ENCODE peak calls at places on chromosomes 7 and 10, in six cellular contexts. W is endothelial cell, A is mucosa of descending colon, G is brain microvascular endothelial cell, U is fibroblast of mammary gland, K is neural crest cell. B is an unnamed sample.

GRCh38 chr10:15370741-15371701 is at the start of gene FAM171A1:
- DNase-seq in W (peak), A (peak), G (no peak), U (peak), K (peak), B (peak)

GRCh38 chr7:74083928-74084721 is 521 bp downstream of the LIMK1 start:
- DNase-seq in W (peak), A (no peak), G (no peak), U (peak), K (peak), B (no peak)

GRCh38 chr10:65273063-65273462 is 1652.8 kb upstream of the LRRTM3 start:
- DNase-seq in W (no peak), A (no peak), G (no peak), U (no peak), K (no peak), B (no peak)

GRCh38 chr7:153835104-153835503 is 217.1 kb upstream of the DPP6 start:
- DNase-seq in W (no peak), A (no peak), G (no peak), U (no peak), K (no peak), B (no peak)

GRCh38 chr10:16986406-16987128 is 143.0 kb downstream of the CUBN start:
- DNase-seq in W (no peak), A (no peak), G (peak), U (peak), K (no peak), B (no peak)

GRCh38 chr10:91610919-91611318 is 22.0 kb downstream of the PPP1R3C start:
- DNase-seq in W (no peak), A (no peak), G (no peak), U (no peak), K (no peak), B (no peak)

GRCh38 chr10:71782917-71783490 is 9.7 kb upstream of the VSIR start:
- DNase-seq in W (no peak), A (no peak), G (no peak), U (no peak), K (no peak), B (no peak)

GRCh38 chr7:533266-533665 is 13.6 kb upstream of the PDGFA start:
- DNase-seq in W (no peak), A (no peak), G (no peak), U (no peak), K (no peak), B (no peak)

GRCh38 chr7:86453454-86453853 is 190.3 kb upstream of the GRM3 start:
- DNase-seq in W (no peak), A (no peak), G (no peak), U (no peak), K (no peak), B (no peak)

GRCh38 chr7:104841798-104842197 is 172.2 kb upstream of the KMT2E start:
- DNase-seq in W (no peak), A (no peak), G (no peak), U (no peak), K (no peak), B (no peak)

GRCh38 chr7:135845415-135846075 is 96.9 kb upstream of the FAM180A start:
- DNase-seq in W (no peak), A (no peak), G (no peak), U (no peak), K (no peak), B (no peak)

GRCh38 chr10:84160663-84161362 is 12.8 kb upstream of the GPR15LG start:
- DNase-seq in W (no peak), A (peak), G (no peak), U (no peak), K (no peak), B (no peak)
- TF ChIP-seq CTCF in W (no peak), A (no peak), G (peak), U (no peak), K (no peak), B (no peak)

DNA sequence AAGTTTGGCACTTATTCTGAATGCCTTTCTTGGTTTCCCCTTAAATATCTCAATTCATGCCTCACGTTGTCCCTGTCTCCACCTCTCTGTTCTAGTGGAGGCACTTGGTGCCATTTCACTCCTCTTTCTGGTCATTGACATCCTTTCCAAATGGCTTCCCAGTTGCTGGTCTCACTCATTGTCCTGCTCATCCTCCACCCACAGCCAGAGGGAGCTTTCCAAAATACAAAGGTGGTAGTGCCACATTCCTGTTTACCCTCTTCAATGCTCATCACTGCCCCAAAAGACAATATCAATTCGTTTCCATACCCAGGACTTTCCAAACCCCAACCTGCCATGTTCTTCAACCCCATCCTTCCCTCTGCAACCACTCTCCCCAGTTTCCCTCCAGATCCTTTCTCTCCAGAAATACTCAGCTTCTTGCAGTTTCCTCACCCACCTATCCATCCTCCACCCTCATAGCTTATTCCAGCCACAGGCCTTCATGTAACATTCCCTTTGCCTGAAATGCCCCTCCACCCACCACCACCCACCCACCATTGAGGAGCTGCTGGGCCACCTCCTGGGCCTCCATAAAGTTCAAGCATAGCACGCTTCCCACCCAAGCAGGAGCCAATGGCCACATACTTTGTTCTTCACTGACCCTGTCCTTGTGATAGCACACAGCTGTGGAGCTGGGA is 63.1 kb upstream of the ADRB1 start:
- DNase-seq in W (no peak), A (no peak), G (no peak), U (no peak), K (no peak), B (no peak)
- TF ChIP-seq CTCF in W (no peak), A (no peak), G (peak), U (peak), K (peak), B (no peak)

GRCh38 chr7:128037081-128037480 is 5.8 kb upstream of the LRRC4 start:
- DNase-seq in W (no peak), A (no peak), G (no peak), U (no peak), K (no peak), B (no peak)
- TF ChIP-seq CTCF in W (no peak), A (no peak), G (peak), U (no peak), K (peak), B (no peak)

DNA sequence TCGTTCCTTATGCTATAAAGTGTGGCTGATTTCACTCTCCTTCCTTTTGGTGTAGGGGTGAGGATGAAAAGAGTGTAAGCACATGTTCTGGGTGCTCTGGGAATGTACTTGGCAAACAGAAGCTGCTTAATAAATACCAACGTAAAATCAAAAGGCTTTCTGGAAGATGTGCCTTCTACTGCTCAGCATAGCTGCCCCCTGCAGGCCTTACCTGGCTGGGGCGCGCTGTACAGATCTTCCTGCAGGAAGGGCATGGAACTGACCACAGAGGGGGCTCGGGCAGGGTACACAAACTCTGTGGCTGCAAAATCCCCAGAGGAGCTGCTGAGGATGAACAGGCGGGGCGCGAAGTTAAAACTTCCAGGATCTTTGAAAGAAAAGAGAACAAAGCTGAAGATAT is 169.4 kb downstream of the SVIL start:
- DNase-seq in W (no peak), A (no peak), G (no peak), U (no peak), K (no peak), B (no peak)
- TF ChIP-seq CTCF in W (no peak), A (no peak), G (peak), U (peak), K (peak), B (peak)

DNA sequence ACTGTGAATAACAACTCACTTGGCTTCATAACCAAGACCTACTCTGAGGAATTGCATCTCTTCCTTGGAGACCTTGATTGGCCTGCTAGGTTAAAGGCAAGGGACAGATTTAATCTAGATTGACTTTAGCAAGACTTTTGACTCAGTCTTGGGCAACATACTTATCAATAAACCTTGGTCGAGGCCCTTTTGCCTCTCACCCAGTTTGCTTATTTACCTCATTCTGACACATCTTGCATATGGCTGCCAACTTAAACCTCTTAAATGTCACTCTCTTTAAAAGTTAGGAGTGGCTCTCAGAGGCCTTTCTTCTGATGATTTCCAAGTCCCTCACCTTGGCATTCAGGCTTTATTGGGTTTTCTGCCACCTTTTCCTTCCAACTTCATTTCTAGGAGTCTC is 124.5 kb downstream of the BAMBI start:
- DNase-seq in W (no peak), A (no peak), G (no peak), U (no peak), K (no peak), B (no peak)
- TF ChIP-seq CTCF in W (no peak), A (no peak), G (no peak), U (no peak), K (no peak), B (no peak)

GRCh38 chr7:11331128-11332102 is 357.7 kb downstream of the PHF14 start:
- DNase-seq in W (no peak), A (no peak), G (no peak), U (no peak), K (no peak), B (no peak)
- TF ChIP-seq CTCF in W (no peak), A (no peak), G (no peak), U (no peak), K (no peak), B (no peak)

GRCh38 chr7:83652481-83652880 is 3.5 kb upstream of the SEMA3E start:
- DNase-seq in W (no peak), A (no peak), G (no peak), U (no peak), K (no peak), B (no peak)

GRCh38 chr7:83655951-83656556 is 7.1 kb upstream of the SEMA3E start:
- DNase-seq in W (peak), A (peak), G (peak), U (peak), K (peak), B (no peak)
- TF ChIP-seq CTCF in W (peak), A (peak), G (peak), U (peak), K (peak), B (peak)

GRCh38 chr7:4889682-4890081 is 6.2 kb upstream of the RADIL start:
- DNase-seq in W (no peak), A (no peak), G (no peak), U (no peak), K (no peak), B (no peak)
- TF ChIP-seq CTCF in W (no peak), A (no peak), G (no peak), U (no peak), K (no peak), B (no peak)

GRCh38 chr10:37991655-37992054 is 15.2 kb upstream of the ZNF25 start:
- DNase-seq in W (no peak), A (no peak), G (no peak), U (no peak), K (no peak), B (no peak)

DNA sequence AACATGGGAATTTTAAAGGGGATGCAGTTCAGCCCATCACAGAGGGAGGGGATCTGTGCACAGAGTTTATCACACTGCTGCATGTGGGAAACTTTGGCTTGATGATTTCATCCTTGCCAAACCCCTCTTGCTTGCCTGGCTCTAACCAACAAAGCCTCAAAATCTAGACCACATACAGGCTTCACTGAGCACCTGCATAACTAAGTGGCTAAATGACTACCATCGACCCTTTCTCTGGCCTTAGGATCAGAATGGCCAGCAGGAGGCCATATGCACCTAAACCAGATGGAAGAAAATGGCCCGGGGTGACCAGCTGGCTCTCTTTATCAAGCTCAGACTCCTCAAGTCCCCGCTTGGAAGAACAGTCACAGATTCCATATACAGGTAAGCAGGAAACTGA is 15.6 kb upstream of the ZNF25 start:
- DNase-seq in W (no peak), A (peak), G (no peak), U (no peak), K (no peak), B (no peak)
- TF ChIP-seq CTCF in W (no peak), A (no peak), G (no peak), U (no peak), K (no peak), B (no peak)

GRCh38 chr10:119028900-119029612 is 458 bp upstream of the NANOS1 start:
- DNase-seq in W (peak), A (peak), G (peak), U (peak), K (peak), B (peak)
- TF ChIP-seq CTCF in W (no peak), A (peak), G (peak), U (no peak), K (no peak), B (peak)

B was measured in progenitor cell of endocrine pancreas.